ENCODE peak calls at places on chromosomes 2 and 18, in eight cellular contexts. R, L, B, C, D, P, Z and M are unnamed samples.

GRCh38 chr2:20180676-20181648 is 44.0 kb downstream of the SDC1 start:
- DNase-seq in R (no peak), L (no peak), B (no peak), C (peak), D (no peak), P (no peak), Z (no peak), M (no peak)

GRCh38 chr2:130728549-130729310 is at the start of gene GPR148:
- DNase-seq in R (no peak), L (no peak), B (no peak), C (no peak), D (no peak), P (no peak), Z (no peak), M (no peak)

GRCh38 chr2:235106874-235107639 is 155.2 kb downstream of the SH3BP4 start:
- DNase-seq in R (peak), L (peak), B (no peak), C (peak), D (peak), P (peak), Z (peak), M (peak)

GRCh38 chr2:164642946-164643555 is 21.8 kb upstream of the GRB14 start:
- DNase-seq in R (no peak), L (no peak), B (no peak), C (no peak), D (no peak), P (no peak), Z (no peak), M (no peak)

GRCh38 chr18:6886931-6887330 is 157.4 kb downstream of the ARHGAP28 start:
- DNase-seq in R (no peak), L (no peak), B (no peak), C (no peak), D (no peak), P (no peak), Z (no peak), M (no peak)

GRCh38 chr18:36993068-36993467 is 164.1 kb downstream of the KIAA1328 start:
- DNase-seq in R (no peak), L (peak), B (no peak), C (no peak), D (no peak), P (peak), Z (peak), M (peak)

GRCh38 chr2:32750880-32751279 is 123.0 kb downstream of the TTC27 start:
- DNase-seq in R (no peak), L (no peak), B (no peak), C (no peak), D (no peak), P (no peak), Z (no peak), M (no peak)

GRCh38 chr2:74544634-74545033 is 9.1 kb downstream of the LOXL3 start:
- DNase-seq in R (no peak), L (no peak), B (no peak), C (no peak), D (no peak), P (no peak), Z (no peak), M (no peak)

GRCh38 chr2:157158111-157158510 is 99.4 kb upstream of the GALNT5 start:
- DNase-seq in R (no peak), L (peak), B (no peak), C (no peak), D (no peak), P (no peak), Z (peak), M (peak)

GRCh38 chr2:40097691-40098376 is 318.8 kb upstream of the THUMPD2 start:
- DNase-seq in R (no peak), L (no peak), B (no peak), C (no peak), D (no peak), P (peak), Z (peak), M (no peak)

GRCh38 chr2:216354236-216354788 is 18.0 kb downstream of the MARCHF4 start:
- DNase-seq in R (no peak), L (no peak), B (no peak), C (no peak), D (no peak), P (no peak), Z (no peak), M (no peak)

GRCh38 chr2:84969511-84970265 is 1.3 kb upstream of the KCMF1 start:
- DNase-seq in R (no peak), L (peak), B (peak), C (no peak), D (no peak), P (no peak), Z (peak), M (no peak)

GRCh38 chr2:238567067-238567855 is 140.5 kb downstream of the ASB1 start:
- DNase-seq in R (no peak), L (no peak), B (no peak), C (no peak), D (no peak), P (no peak), Z (no peak), M (no peak)

GRCh38 chr18:44241041-44241440 is 439.6 kb upstream of the SETBP1 start:
- DNase-seq in R (no peak), L (no peak), B (no peak), C (no peak), D (no peak), P (no peak), Z (no peak), M (no peak)

GRCh38 chr2:236354056-236354940 is 90.1 kb upstream of the ASB18 start:
- DNase-seq in R (no peak), L (no peak), B (no peak), C (no peak), D (no peak), P (no peak), Z (no peak), M (no peak)

GRCh38 chr2:45220227-45220626 is 211.0 kb upstream of the SIX2 start:
- DNase-seq in R (no peak), L (no peak), B (no peak), C (no peak), D (no peak), P (no peak), Z (no peak), M (no peak)

GRCh38 chr18:56233595-56233994 is 404.8 kb downstream of the TXNL1 start:
- DNase-seq in R (no peak), L (peak), B (no peak), C (peak), D (no peak), P (peak), Z (peak), M (peak)

GRCh38 chr18:46398005-46398404 is 259.0 kb downstream of the LOXHD1 start:
- DNase-seq in R (no peak), L (no peak), B (no peak), C (no peak), D (no peak), P (no peak), Z (no peak), M (no peak)

GRCh38 chr2:203734276-203734983 is 28.0 kb downstream of the CD28 start:
- DNase-seq in R (no peak), L (no peak), B (no peak), C (no peak), D (no peak), P (no peak), Z (no peak), M (no peak)

GRCh38 chr2:109290887-109291675 is 162.1 kb downstream of the SH3RF3 start:
- DNase-seq in R (peak), L (peak), B (no peak), C (peak), D (no peak), P (no peak), Z (peak), M (no peak)

GRCh38 chr2:240502430-240503121 is 55.2 kb downstream of the ANKMY1 start:
- DNase-seq in R (no peak), L (no peak), B (no peak), C (no peak), D (no peak), P (no peak), Z (no peak), M (no peak)

GRCh38 chr2:24454258-24454657 is 36.8 kb upstream of the NCOA1 start:
- DNase-seq in R (peak), L (no peak), B (no peak), C (no peak), D (no peak), P (no peak), Z (peak), M (peak)

GRCh38 chr18:80112623-80113248 is 3.7 kb downstream of the ADNP2 start:
- DNase-seq in R (no peak), L (no peak), B (no peak), C (no peak), D (no peak), P (no peak), Z (peak), M (no peak)

GRCh38 chr2:80303825-80304521 is 579 bp downstream of the LRRTM1 start:
- DNase-seq in R (peak), L (no peak), B (no peak), C (no peak), D (no peak), P (no peak), Z (no peak), M (no peak)

GRCh38 chr2:120441744-120442471 is 96.0 kb downstream of the INHBB start:
- DNase-seq in R (peak), L (peak), B (no peak), C (no peak), D (no peak), P (no peak), Z (peak), M (no peak)

GRCh38 chr2:240597419-240598181 is 11.1 kb downstream of the CAPN10 start:
- DNase-seq in R (no peak), L (no peak), B (no peak), C (peak), D (no peak), P (no peak), Z (no peak), M (no peak)

GRCh38 chr2:106124787-106125549 is 69.1 kb downstream of the UXS1 start:
- DNase-seq in R (no peak), L (no peak), B (no peak), C (no peak), D (no peak), P (no peak), Z (no peak), M (no peak)

GRCh38 chr2:25308599-25308998 is 33.1 kb downstream of the DNMT3A start:
- DNase-seq in R (no peak), L (no peak), B (no peak), C (no peak), D (no peak), P (no peak), Z (no peak), M (no peak)

GRCh38 chr2:158459161-158460003 is 2.6 kb downstream of the PKP4 start:
- DNase-seq in R (no peak), L (no peak), B (no peak), C (no peak), D (no peak), P (no peak), Z (peak), M (no peak)

GRCh38 chr2:127313359-127313758 is 19.4 kb upstream of the ERCC3 start:
- DNase-seq in R (no peak), L (no peak), B (no peak), C (no peak), D (no peak), P (no peak), Z (no peak), M (no peak)

GRCh38 chr18:40004246-40004645 is 1950.8 kb upstream of the PIK3C3 start:
- DNase-seq in R (no peak), L (no peak), B (no peak), C (no peak), D (no peak), P (no peak), Z (no peak), M (no peak)

GRCh38 chr2:5756266-5756665 is 64.1 kb downstream of the SOX11 start:
- DNase-seq in R (no peak), L (no peak), B (no peak), C (no peak), D (no peak), P (no peak), Z (no peak), M (no peak)

GRCh38 chr18:41021089-41021488 is 933.9 kb upstream of the PIK3C3 start:
- DNase-seq in R (no peak), L (no peak), B (no peak), C (no peak), D (no peak), P (no peak), Z (no peak), M (no peak)

GRCh38 chr2:224885836-224886547 is 156.3 kb downstream of the DOCK10 start:
- DNase-seq in R (no peak), L (peak), B (no peak), C (no peak), D (no peak), P (peak), Z (peak), M (peak)